ENCODE peak calls at places on chromosome 19, in ten cellular contexts. M is WERI-Rb-1, V is neural progenitor cell, A is A549, O is SJCRH30, G is psoas muscle, P is stomach, K is H1, Y is substantia nigra, W is H9. U is an unnamed sample.
A peak's percentile ranks its signal among the peaks of the same experiment; 100 is the strongest.

GRCh38 chr19:33947565-33947964 is 150.9 kb downstream of the KCTD15 start:
- DNase-seq in W (no peak), M (no peak), P (no peak), O (peak; percentile 17), V (peak; percentile 11), K (no peak), Y (no peak), G (no peak), A (no peak), U (no peak)

GRCh38 chr19:33756177-33756576 is 40.5 kb upstream of the KCTD15 start:
- DNase-seq in K (no peak), Y (no peak), W (no peak), V (no peak), G (no peak), P (no peak), A (no peak), M (no peak), O (no peak), U (no peak)

GRCh38 chr19:50835785-50836542 is 2.6 kb upstream of the KLK15 start:
- DNase-seq in G (peak; percentile 59), M (peak; percentile 85), P (peak; percentile 78), V (peak; percentile 79), Y (peak; percentile 25), O (peak; percentile 79), A (peak; percentile 95), K (no peak), W (peak; percentile 81), U (peak; percentile 4)

GRCh38 chr19:42468273-42468796 is 25.6 kb upstream of the CXCL17 start:
- DNase-seq in O (peak; percentile 45), M (no peak), Y (no peak), G (no peak), K (no peak), P (no peak), A (no peak), W (no peak), V (no peak), U (peak; percentile 2)

GRCh38 chr19:52198678-52199077 is 8.8 kb downstream of the PPP2R1A start:
- DNase-seq in G (no peak), V (no peak), W (no peak), Y (no peak), A (no peak), P (no peak), K (no peak), O (no peak), M (no peak), U (no peak)

GRCh38 chr19:46371371-46371901 is 24.5 kb downstream of the PPP5C start:
- DNase-seq in G (no peak), M (no peak), A (no peak), K (no peak), P (no peak), O (no peak), W (no peak), Y (no peak), V (no peak), U (no peak)

GRCh38 chr19:28403698-28404099 is 809.3 kb downstream of the UQCRFS1 start:
- DNase-seq in G (no peak), K (no peak), P (no peak), M (no peak), O (no peak), W (no peak), A (no peak), V (no peak), Y (no peak), U (no peak)

GRCh38 chr19:36605101-36605838 is at the start of gene ZNF382:
- DNase-seq in K (no peak), P (peak; percentile 40), M (peak; percentile 91), O (peak; percentile 87), Y (peak; percentile 71), G (peak; percentile 76), W (peak; percentile 64), V (peak; percentile 83), A (no peak), U (peak; percentile 13)

GRCh38 chr19:3982701-3983541 is 2.3 kb downstream of the EEF2 start:
- DNase-seq in A (no peak), W (peak; percentile 33), G (peak; percentile 82), K (no peak), O (no peak), Y (no peak), P (no peak), V (no peak), M (no peak), U (no peak)
- H3K27ac ChIP-seq in A (peak overlapping the region; percentile 97), W (no peak overlapping the region), G (peak overlapping the region; percentile 95), K (peak overlapping the region; percentile 32), O (no peak overlapping the region), Y (no peak overlapping the region), P (peak overlapping the region; percentile 91), V (no peak overlapping the region), M (peak overlapping the region; percentile 95), U (peak overlapping the region; percentile 31)

GRCh38 chr19:17111766-17112165 is 36.2 kb downstream of the MYO9B start:
- DNase-seq in M (no peak), O (no peak), V (no peak), A (no peak), W (no peak), Y (no peak), K (no peak), G (no peak), P (no peak), U (no peak)

GRCh38 chr19:17114414-17114831 is 38.8 kb downstream of the MYO9B start:
- DNase-seq in O (no peak), V (peak; percentile 30), P (peak; percentile 37), G (no peak), K (no peak), A (no peak), W (peak; percentile 66), M (no peak), Y (no peak), U (no peak)

GRCh38 chr19:17112271-17112670 is 36.7 kb downstream of the MYO9B start:
- DNase-seq in W (no peak), M (no peak), K (no peak), O (no peak), Y (no peak), V (no peak), G (no peak), P (no peak), A (no peak), U (no peak)

GRCh38 chr19:17112700-17113099 is 37.1 kb downstream of the MYO9B start:
- DNase-seq in G (no peak), Y (no peak), M (no peak), A (no peak), W (no peak), V (no peak), O (no peak), P (no peak), K (no peak), U (no peak)

DNA sequence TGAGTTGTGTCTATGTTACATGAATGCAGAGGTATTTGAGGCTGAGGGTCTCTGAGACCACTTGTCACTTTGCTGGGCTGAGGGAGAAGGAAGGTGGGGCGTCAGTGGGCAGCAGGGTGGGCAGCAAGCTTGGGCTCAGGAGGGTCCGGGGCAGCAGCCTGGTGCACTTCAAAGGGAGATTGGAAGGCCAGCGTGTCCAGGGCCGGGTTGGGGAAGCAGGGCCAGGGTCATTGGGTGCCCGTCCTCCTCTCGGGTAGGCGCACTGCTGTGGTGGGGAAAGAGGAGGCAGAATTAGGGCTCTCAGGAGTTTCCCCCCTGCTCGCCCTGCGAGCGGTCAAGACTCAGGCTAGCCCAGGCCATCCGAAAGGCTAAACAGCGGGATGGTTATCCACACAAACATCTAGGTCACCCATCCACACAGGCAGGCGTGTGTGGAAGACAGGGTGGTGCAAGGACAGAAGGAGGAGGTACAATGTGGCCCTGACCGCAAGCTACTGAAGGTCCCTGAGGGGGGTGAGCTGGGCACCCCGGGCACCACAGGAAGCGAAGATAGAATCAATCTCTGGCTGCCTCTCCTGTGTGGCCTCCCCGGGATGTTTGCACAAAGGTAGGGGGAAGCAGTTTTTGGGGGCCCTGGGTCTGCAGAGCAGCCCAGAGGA is 37.7 kb downstream of the MYO9B start:
- DNase-seq in V (no peak), Y (no peak), W (no peak), A (no peak), O (no peak), G (peak; percentile 56), P (no peak), K (no peak), M (no peak), U (no peak)
- H3K27ac ChIP-seq in V (no peak overlapping the region), Y (peak overlapping the region; percentile 42), W (no peak overlapping the region), A (no peak overlapping the region), O (no peak overlapping the region), G (no peak overlapping the region), P (peak overlapping the region; percentile 62), K (peak overlapping the region; percentile 4), M (no peak overlapping the region), U (no peak overlapping the region)

GRCh38 chr19:54608205-54608604 is 14.8 kb downstream of the LILRA1 start:
- DNase-seq in O (no peak), Y (no peak), V (no peak), K (no peak), G (no peak), W (no peak), M (no peak), A (no peak), P (no peak), U (no peak)

GRCh38 chr19:54616057-54616456 is 14.2 kb upstream of the LILRB1 start:
- DNase-seq in W (no peak), A (no peak), V (no peak), Y (no peak), G (no peak), P (no peak), M (no peak), O (no peak), K (no peak), U (no peak)

GRCh38 chr19:54609356-54609791 is 15.9 kb downstream of the LILRA1 start:
- DNase-seq in W (no peak), K (no peak), A (no peak), P (peak; percentile 23), O (no peak), Y (no peak), V (no peak), G (no peak), M (no peak), U (no peak)

GRCh38 chr19:54608792-54609191 is 15.4 kb downstream of the LILRA1 start:
- DNase-seq in P (peak; percentile 23), G (no peak), O (no peak), W (no peak), V (no peak), Y (no peak), A (no peak), M (no peak), K (no peak), U (no peak)

DNA sequence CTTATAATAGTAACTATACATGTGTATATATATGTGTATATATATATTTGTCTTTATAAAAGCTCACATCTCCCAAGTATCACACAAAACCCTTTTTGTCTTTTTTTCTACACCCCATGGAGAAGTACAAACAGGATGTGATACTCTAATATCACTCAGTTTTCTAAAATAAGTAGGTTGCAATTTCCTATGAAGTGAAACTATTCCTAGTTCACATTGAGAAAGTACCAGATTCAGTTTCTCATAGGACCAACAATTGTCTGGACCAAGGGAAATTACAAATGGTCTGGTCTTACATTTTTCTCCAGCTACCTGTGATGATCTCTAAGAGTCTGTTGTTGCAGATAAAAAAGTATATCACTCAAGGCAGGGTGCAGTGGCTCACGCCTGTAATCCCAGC is 17.9 kb upstream of the LILRB1 start:
- DNase-seq in G (no peak), M (no peak), V (no peak), W (no peak), Y (no peak), K (no peak), P (no peak), O (no peak), A (no peak), U (no peak)
- H3K27ac ChIP-seq in G (no peak overlapping the region), M (no peak overlapping the region), V (no peak overlapping the region), W (no peak overlapping the region), Y (no peak overlapping the region), K (no peak overlapping the region), P (no peak overlapping the region), O (no peak overlapping the region), A (no peak overlapping the region), U (no peak overlapping the region)

DNA sequence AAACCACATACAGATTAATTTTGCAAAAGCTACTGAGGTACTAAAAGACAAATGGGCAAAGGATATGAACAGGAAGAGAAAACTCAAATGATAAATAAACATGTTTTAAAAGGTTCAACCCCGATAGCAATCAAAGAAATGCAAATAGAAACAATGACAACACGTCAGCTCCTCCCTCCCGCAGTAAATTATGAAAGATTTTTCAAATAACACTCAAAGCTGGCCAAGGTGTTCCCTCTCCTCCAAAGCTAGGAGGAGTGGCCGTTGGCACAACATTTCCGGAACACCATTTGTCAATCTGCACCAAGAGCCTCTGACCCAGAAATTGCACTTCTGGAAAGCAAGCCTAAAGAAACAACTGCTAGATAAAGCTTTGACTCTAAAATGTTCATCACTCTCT is 28.3 kb downstream of the INSR start:
- DNase-seq in M (no peak), A (no peak), G (peak; percentile 55), P (peak; percentile 39), V (no peak), Y (no peak), O (no peak), W (no peak), K (no peak), U (no peak)
- H3K27ac ChIP-seq in M (no peak overlapping the region), A (no peak overlapping the region), G (peak overlapping the region; percentile 57), P (peak overlapping the region; percentile 36), V (no peak overlapping the region), Y (peak overlapping the region; percentile 58), O (no peak overlapping the region), W (no peak overlapping the region), K (no peak overlapping the region), U (no peak overlapping the region)

U was measured in AG04450.